ENCODE peak calls at places on chromosomes 6 and 20, in eight cellular contexts. One of them, this sample, is unnamed.
A peak's percentile ranks its signal among the peaks of the same experiment; 100 is the strongest.

GRCh38 chr20:19961298-19961697 is 55.9 kb upstream of the NAA20 start:
- ATAC-seq in HCT116: no peak
- ATAC-seq in RWPE2: no peak
- ATAC-seq in GM12878: no peak
- ATAC-seq in heart right ventricle: no peak
- ATAC-seq in aorta: no peak
- ATAC-seq in IMR-90: no peak
- ATAC-seq in CD4-positive, CD25-positive, alpha-beta regulatory T cell: no peak
- ATAC-seq in this sample: peak; percentile 45

GRCh38 chr6:55955684-55956083 is 80.3 kb upstream of the BMP5 start:
- ATAC-seq in IMR-90: no peak
- ATAC-seq in CD4-positive, CD25-positive, alpha-beta regulatory T cell: no peak
- ATAC-seq in heart right ventricle: no peak
- ATAC-seq in GM12878: no peak
- ATAC-seq in aorta: no peak
- ATAC-seq in HCT116: no peak
- ATAC-seq in RWPE2: no peak
- ATAC-seq in this sample: no peak

GRCh38 chr20:32457476-32457986 is 99.4 kb downstream of the ASXL1 start:
- ATAC-seq in RWPE2: peak; percentile 74
- ATAC-seq in aorta: peak; percentile 84
- ATAC-seq in CD4-positive, CD25-positive, alpha-beta regulatory T cell: no peak
- ATAC-seq in GM12878: peak; percentile 85
- ATAC-seq in HCT116: peak; percentile 68
- ATAC-seq in IMR-90: peak; percentile 98
- ATAC-seq in heart right ventricle: peak; percentile 86
- ATAC-seq in this sample: peak; percentile 84

GRCh38 chr6:87772597-87773530 is 70.8 kb upstream of the AKIRIN2 start:
- ATAC-seq in aorta: no peak
- ATAC-seq in CD4-positive, CD25-positive, alpha-beta regulatory T cell: no peak
- ATAC-seq in heart right ventricle: no peak
- ATAC-seq in IMR-90: peak; percentile 86
- ATAC-seq in HCT116: no peak
- ATAC-seq in RWPE2: no peak
- ATAC-seq in GM12878: no peak
- ATAC-seq in this sample: no peak

GRCh38 chr6:47697925-47698324 is 455 bp upstream of the ADGRF4 start:
- ATAC-seq in GM12878: no peak
- ATAC-seq in HCT116: no peak
- ATAC-seq in aorta: no peak
- ATAC-seq in heart right ventricle: no peak
- ATAC-seq in IMR-90: no peak
- ATAC-seq in CD4-positive, CD25-positive, alpha-beta regulatory T cell: no peak
- ATAC-seq in RWPE2: no peak
- ATAC-seq in this sample: no peak

GRCh38 chr6:18329781-18330180 is 57.4 kb upstream of the RNF144B start:
- ATAC-seq in CD4-positive, CD25-positive, alpha-beta regulatory T cell: no peak
- ATAC-seq in HCT116: no peak
- ATAC-seq in heart right ventricle: no peak
- ATAC-seq in aorta: no peak
- ATAC-seq in GM12878: no peak
- ATAC-seq in IMR-90: no peak
- ATAC-seq in RWPE2: no peak
- ATAC-seq in this sample: no peak

GRCh38 chr20:20665933-20666332 is 46.5 kb downstream of the RALGAPA2 start:
- ATAC-seq in CD4-positive, CD25-positive, alpha-beta regulatory T cell: no peak
- ATAC-seq in IMR-90: no peak
- ATAC-seq in heart right ventricle: no peak
- ATAC-seq in GM12878: no peak
- ATAC-seq in HCT116: no peak
- ATAC-seq in aorta: no peak
- ATAC-seq in RWPE2: no peak
- ATAC-seq in this sample: no peak

GRCh38 chr20:60935971-60936370 is 316.1 kb upstream of the CDH4 start:
- ATAC-seq in GM12878: no peak
- ATAC-seq in CD4-positive, CD25-positive, alpha-beta regulatory T cell: no peak
- ATAC-seq in HCT116: no peak
- ATAC-seq in heart right ventricle: no peak
- ATAC-seq in aorta: no peak
- ATAC-seq in IMR-90: no peak
- ATAC-seq in RWPE2: peak; percentile 35
- ATAC-seq in this sample: no peak

GRCh38 chr6:31378062-31378720 is 21.2 kb upstream of the HLA-B start:
- ATAC-seq in CD4-positive, CD25-positive, alpha-beta regulatory T cell: no peak
- ATAC-seq in IMR-90: no peak
- ATAC-seq in aorta: no peak
- ATAC-seq in GM12878: no peak
- ATAC-seq in RWPE2: no peak
- ATAC-seq in HCT116: no peak
- ATAC-seq in heart right ventricle: no peak
- ATAC-seq in this sample: no peak

GRCh38 chr6:43972179-43972914 is 154.9 kb downstream of the MRPL14 start:
- ATAC-seq in aorta: peak; percentile 36
- ATAC-seq in HCT116: no peak
- ATAC-seq in RWPE2: peak; percentile 70
- ATAC-seq in IMR-90: peak; percentile 46
- ATAC-seq in heart right ventricle: peak; percentile 63
- ATAC-seq in CD4-positive, CD25-positive, alpha-beta regulatory T cell: no peak
- ATAC-seq in GM12878: no peak
- ATAC-seq in this sample: peak; percentile 55

GRCh38 chr20:18805881-18806280 is 7.7 kb upstream of the SCP2D1 start:
- ATAC-seq in heart right ventricle: no peak
- ATAC-seq in GM12878: no peak
- ATAC-seq in CD4-positive, CD25-positive, alpha-beta regulatory T cell: no peak
- ATAC-seq in RWPE2: peak; percentile 97
- ATAC-seq in aorta: no peak
- ATAC-seq in IMR-90: no peak
- ATAC-seq in HCT116: no peak
- ATAC-seq in this sample: no peak

GRCh38 chr6:25089442-25089841 is 153.7 kb upstream of the RIPOR2 start:
- ATAC-seq in aorta: no peak
- ATAC-seq in HCT116: no peak
- ATAC-seq in RWPE2: peak; percentile 78
- ATAC-seq in GM12878: no peak
- ATAC-seq in CD4-positive, CD25-positive, alpha-beta regulatory T cell: no peak
- ATAC-seq in heart right ventricle: no peak
- ATAC-seq in IMR-90: no peak
- ATAC-seq in this sample: no peak

GRCh38 chr6:14516947-14517346 is 399.4 kb downstream of the CD83 start:
- ATAC-seq in CD4-positive, CD25-positive, alpha-beta regulatory T cell: no peak
- ATAC-seq in HCT116: no peak
- ATAC-seq in RWPE2: no peak
- ATAC-seq in heart right ventricle: no peak
- ATAC-seq in IMR-90: no peak
- ATAC-seq in GM12878: no peak
- ATAC-seq in aorta: peak; percentile 71
- ATAC-seq in this sample: peak; percentile 54

GRCh38 chr6:114354482-114354881 is 11.7 kb upstream of the HS3ST5 start:
- ATAC-seq in RWPE2: no peak
- ATAC-seq in aorta: no peak
- ATAC-seq in CD4-positive, CD25-positive, alpha-beta regulatory T cell: no peak
- ATAC-seq in HCT116: no peak
- ATAC-seq in heart right ventricle: no peak
- ATAC-seq in IMR-90: no peak
- ATAC-seq in GM12878: no peak
- ATAC-seq in this sample: no peak

GRCh38 chr20:49568491-49569151 is 684 bp upstream of the PTGIS start:
- ATAC-seq in RWPE2: no peak
- ATAC-seq in HCT116: no peak
- ATAC-seq in IMR-90: no peak
- ATAC-seq in aorta: peak; percentile 6
- ATAC-seq in heart right ventricle: no peak
- ATAC-seq in GM12878: no peak
- ATAC-seq in CD4-positive, CD25-positive, alpha-beta regulatory T cell: no peak
- ATAC-seq in this sample: peak; percentile 13

GRCh38 chr6:56478202-56478601 is 164.5 kb downstream of the DST start:
- ATAC-seq in HCT116: no peak
- ATAC-seq in aorta: no peak
- ATAC-seq in RWPE2: no peak
- ATAC-seq in heart right ventricle: peak; percentile 66
- ATAC-seq in GM12878: no peak
- ATAC-seq in CD4-positive, CD25-positive, alpha-beta regulatory T cell: no peak
- ATAC-seq in IMR-90: no peak
- ATAC-seq in this sample: no peak

GRCh38 chr20:48609491-48609978 is 218.3 kb downstream of the PREX1 start:
- ATAC-seq in IMR-90: no peak
- ATAC-seq in HCT116: no peak
- ATAC-seq in GM12878: peak; percentile 100
- ATAC-seq in heart right ventricle: no peak
- ATAC-seq in aorta: no peak
- ATAC-seq in CD4-positive, CD25-positive, alpha-beta regulatory T cell: peak; percentile 51
- ATAC-seq in RWPE2: no peak
- ATAC-seq in this sample: no peak

DNA sequence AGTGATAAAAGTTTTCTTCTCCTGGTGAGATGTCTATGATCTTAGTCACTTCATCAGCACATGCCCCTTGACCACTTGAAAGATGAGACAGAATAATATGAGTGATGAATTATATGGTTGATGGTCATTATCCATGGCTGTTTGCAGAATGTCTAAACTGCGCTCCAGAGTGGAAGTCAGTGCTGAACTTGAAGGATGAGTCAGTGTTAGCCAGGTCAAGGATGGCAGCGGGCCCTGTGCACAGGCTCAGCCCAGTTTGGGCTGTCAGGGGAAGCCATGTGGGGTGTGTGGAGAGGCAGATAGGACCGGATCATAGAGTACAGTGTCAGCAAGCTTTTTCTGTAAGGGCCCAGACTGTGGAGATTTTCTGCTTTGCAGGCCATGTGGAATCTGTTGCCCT is 67.2 kb upstream of the KIF25 start:
- ATAC-seq in HCT116: peak; percentile 47
- ATAC-seq in RWPE2: peak; percentile 14
- ATAC-seq in CD4-positive, CD25-positive, alpha-beta regulatory T cell: no peak
- ATAC-seq in aorta: no peak
- ATAC-seq in GM12878: no peak
- ATAC-seq in heart right ventricle: peak; percentile 81
- ATAC-seq in IMR-90: peak; percentile 82
- ATAC-seq in this sample: no peak
- H3K9me3 ChIP-seq in HCT116: no peaks in the 10 kb centered on the region
- H3K9me3 ChIP-seq in RWPE2: no peaks in the 10 kb centered on the region
- H3K9me3 ChIP-seq in CD4-positive, CD25-positive, alpha-beta regulatory T cell: no peaks in the 10 kb centered on the region
- H3K9me3 ChIP-seq in aorta: no peaks in the 10 kb centered on the region
- H3K9me3 ChIP-seq in GM12878: no peaks in the 10 kb centered on the region
- H3K9me3 ChIP-seq in heart right ventricle: no peaks in the 10 kb centered on the region
- H3K9me3 ChIP-seq in IMR-90: no peaks in the 10 kb centered on the region
- H3K9me3 ChIP-seq in this sample: no peaks in the 10 kb centered on the region

GRCh38 chr20:42259389-42259788 is 641.2 kb upstream of the CHD6 start:
- ATAC-seq in IMR-90: no peak
- ATAC-seq in aorta: no peak
- ATAC-seq in GM12878: no peak
- ATAC-seq in CD4-positive, CD25-positive, alpha-beta regulatory T cell: no peak
- ATAC-seq in heart right ventricle: no peak
- ATAC-seq in HCT116: no peak
- ATAC-seq in RWPE2: no peak
- ATAC-seq in this sample: no peak

GRCh38 chr20:42255820-42256219 is 637.6 kb upstream of the CHD6 start:
- ATAC-seq in IMR-90: no peak
- ATAC-seq in RWPE2: no peak
- ATAC-seq in aorta: no peak
- ATAC-seq in HCT116: no peak
- ATAC-seq in GM12878: no peak
- ATAC-seq in heart right ventricle: no peak
- ATAC-seq in CD4-positive, CD25-positive, alpha-beta regulatory T cell: no peak
- ATAC-seq in this sample: no peak

GRCh38 chr20:42261766-42262165 is 643.6 kb upstream of the CHD6 start:
- ATAC-seq in IMR-90: no peak
- ATAC-seq in CD4-positive, CD25-positive, alpha-beta regulatory T cell: no peak
- ATAC-seq in GM12878: no peak
- ATAC-seq in heart right ventricle: no peak
- ATAC-seq in HCT116: no peak
- ATAC-seq in RWPE2: no peak
- ATAC-seq in aorta: no peak
- ATAC-seq in this sample: no peak

GRCh38 chr20:42258568-42258967 is 640.4 kb upstream of the CHD6 start:
- ATAC-seq in HCT116: no peak
- ATAC-seq in GM12878: no peak
- ATAC-seq in IMR-90: no peak
- ATAC-seq in heart right ventricle: no peak
- ATAC-seq in aorta: no peak
- ATAC-seq in CD4-positive, CD25-positive, alpha-beta regulatory T cell: no peak
- ATAC-seq in RWPE2: no peak
- ATAC-seq in this sample: no peak

GRCh38 chr20:42260216-42260615 is 642.0 kb upstream of the CHD6 start:
- ATAC-seq in RWPE2: peak; percentile 7
- ATAC-seq in CD4-positive, CD25-positive, alpha-beta regulatory T cell: no peak
- ATAC-seq in aorta: no peak
- ATAC-seq in HCT116: no peak
- ATAC-seq in heart right ventricle: no peak
- ATAC-seq in GM12878: no peak
- ATAC-seq in IMR-90: no peak
- ATAC-seq in this sample: no peak
- H3K9me3 ChIP-seq in RWPE2: peaks cover 3% of the 10 kb centered on the region
- H3K9me3 ChIP-seq in CD4-positive, CD25-positive, alpha-beta regulatory T cell: no peaks in the 10 kb centered on the region
- H3K9me3 ChIP-seq in aorta: no peaks in the 10 kb centered on the region
- H3K9me3 ChIP-seq in HCT116: peaks cover 25% of the 10 kb centered on the region
- H3K9me3 ChIP-seq in heart right ventricle: no peaks in the 10 kb centered on the region
- H3K9me3 ChIP-seq in GM12878: no peaks in the 10 kb centered on the region
- H3K9me3 ChIP-seq in IMR-90: peaks cover 31% of the 10 kb centered on the region
- H3K9me3 ChIP-seq in this sample: no peaks in the 10 kb centered on the region

DNA sequence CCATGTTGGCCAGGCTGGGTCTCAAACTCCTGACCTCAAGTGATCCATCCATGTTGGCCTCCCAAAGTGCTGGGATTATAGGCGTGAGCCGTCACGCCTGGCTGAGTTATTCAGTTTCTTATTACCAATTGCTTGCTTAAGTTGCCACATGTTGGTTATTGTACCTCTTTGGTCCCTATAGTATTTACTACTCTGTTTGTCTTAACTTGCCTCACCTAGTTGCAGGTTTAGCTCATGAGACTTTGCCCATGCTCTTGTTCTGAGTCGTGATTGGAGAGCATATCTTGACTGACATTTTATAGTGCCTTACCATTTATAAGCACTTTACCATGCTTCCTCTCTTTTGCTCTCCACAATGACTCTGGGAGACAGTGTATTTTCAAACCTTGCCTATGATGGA is 134.2 kb upstream of the HDGFL1 start:
- ATAC-seq in CD4-positive, CD25-positive, alpha-beta regulatory T cell: no peak
- ATAC-seq in GM12878: no peak
- ATAC-seq in heart right ventricle: no peak
- ATAC-seq in aorta: no peak
- ATAC-seq in RWPE2: no peak
- ATAC-seq in HCT116: no peak
- ATAC-seq in IMR-90: no peak
- ATAC-seq in this sample: no peak
- H3K9me3 ChIP-seq in CD4-positive, CD25-positive, alpha-beta regulatory T cell: no peaks in the 10 kb centered on the region
- H3K9me3 ChIP-seq in GM12878: no peaks in the 10 kb centered on the region
- H3K9me3 ChIP-seq in heart right ventricle: no peaks in the 10 kb centered on the region
- H3K9me3 ChIP-seq in aorta: no peaks in the 10 kb centered on the region
- H3K9me3 ChIP-seq in RWPE2: no peaks in the 10 kb centered on the region
- H3K9me3 ChIP-seq in HCT116: no peaks in the 10 kb centered on the region
- H3K9me3 ChIP-seq in IMR-90: no peaks in the 10 kb centered on the region
- H3K9me3 ChIP-seq in this sample: no peaks in the 10 kb centered on the region

DNA sequence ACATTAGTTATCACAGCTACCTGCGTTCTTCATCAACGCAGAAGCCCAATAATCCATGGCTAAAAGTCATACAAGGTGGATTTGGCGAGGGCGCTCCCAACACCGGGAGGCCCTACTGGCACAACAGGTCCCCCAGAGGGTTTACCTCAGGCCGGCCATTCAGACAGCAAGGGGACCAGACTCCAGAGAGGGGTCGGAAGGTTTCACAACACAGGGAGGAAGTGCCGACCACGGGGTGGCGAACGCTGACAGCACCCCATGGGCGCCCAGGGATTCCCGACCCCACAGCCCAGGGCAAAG is 1515.9 kb upstream of the DEFB115 start:
- ATAC-seq in GM12878: no peak
- ATAC-seq in CD4-positive, CD25-positive, alpha-beta regulatory T cell: no peak
- ATAC-seq in IMR-90: no peak
- ATAC-seq in RWPE2: no peak
- ATAC-seq in HCT116: no peak
- ATAC-seq in aorta: no peak
- ATAC-seq in heart right ventricle: no peak
- ATAC-seq in this sample: no peak
- H3K9me3 ChIP-seq in GM12878: no peaks in the 10 kb centered on the region
- H3K9me3 ChIP-seq in CD4-positive, CD25-positive, alpha-beta regulatory T cell: peaks cover under 1% of the 10 kb centered on the region
- H3K9me3 ChIP-seq in IMR-90: peaks cover 25% of the 10 kb centered on the region
- H3K9me3 ChIP-seq in RWPE2: peaks cover 22% of the 10 kb centered on the region
- H3K9me3 ChIP-seq in HCT116: no peaks in the 10 kb centered on the region
- H3K9me3 ChIP-seq in aorta: peaks cover 3% of the 10 kb centered on the region
- H3K9me3 ChIP-seq in heart right ventricle: no peaks in the 10 kb centered on the region
- H3K9me3 ChIP-seq in this sample: no peaks in the 10 kb centered on the region